ENCODE peak calls at places on chromosomes 13 and 19, in seven cellular contexts. C, P, E, L, H, Y and O are unnamed samples.

GRCh38 chr13:96011291-96011875 is 41.8 kb downstream of the UGGT2 start:
- DNase-seq in C (no peak), P (peak; percentile 24), E (no peak), L (no peak), H (no peak), Y (peak; percentile 20), O (no peak)

GRCh38 chr19:42250666-42251531 is 4.0 kb downstream of the ERF start:
- DNase-seq in C (no peak), P (peak; percentile 67), E (no peak), L (no peak), H (no peak), Y (no peak), O (no peak)

GRCh38 chr19:38543807-38544568 is 73.8 kb downstream of the MAP4K1 start:
- DNase-seq in C (peak; percentile 77), P (peak; percentile 85), E (no peak), L (peak; percentile 93), H (no peak), Y (peak; percentile 81), O (peak; percentile 72)

GRCh38 chr19:39251081-39251480 is 2.4 kb upstream of the IFNL4 start:
- DNase-seq in C (no peak), P (no peak), E (no peak), L (no peak), H (no peak), Y (no peak), O (no peak)

GRCh38 chr19:48798937-48799336 is 11.9 kb downstream of the BCAT2 start:
- DNase-seq in C (no peak), P (peak; percentile 44), E (peak; percentile 51), L (no peak), H (peak; percentile 65), Y (no peak), O (peak; percentile 77)

GRCh38 chr13:97261254-97262015 is 39.3 kb downstream of the MBNL2 start:
- DNase-seq in C (no peak), P (no peak), E (no peak), L (no peak), H (no peak), Y (no peak), O (no peak)

GRCh38 chr19:30664358-30665058 is 292.3 kb downstream of the ZNF536 start:
- DNase-seq in C (peak; percentile 77), P (no peak), E (peak; percentile 76), L (peak; percentile 30), H (no peak), Y (no peak), O (peak; percentile 83)

GRCh38 chr13:74027161-74027779 is 106.9 kb downstream of the KLF12 start:
- DNase-seq in C (no peak), P (no peak), E (no peak), L (no peak), H (no peak), Y (no peak), O (no peak)

GRCh38 chr13:23359882-23360281 is 73.6 kb downstream of the SACS start:
- DNase-seq in C (no peak), P (no peak), E (no peak), L (no peak), H (no peak), Y (no peak), O (no peak)

GRCh38 chr19:34645551-34645950 is 31.4 kb downstream of the SCGB2B2 start:
- DNase-seq in C (no peak), P (no peak), E (no peak), L (no peak), H (no peak), Y (no peak), O (no peak)

GRCh38 chr19:35040826-35041547 is 534 bp upstream of the HPN start:
- DNase-seq in C (peak; percentile 89), P (no peak), E (peak; percentile 70), L (no peak), H (peak; percentile 86), Y (no peak), O (peak; percentile 93)

GRCh38 chr19:52742516-52742915 is 7.7 kb upstream of the ZNF611 start:
- DNase-seq in C (no peak), P (peak; percentile 5), E (no peak), L (no peak), H (no peak), Y (no peak), O (no peak)

DNA sequence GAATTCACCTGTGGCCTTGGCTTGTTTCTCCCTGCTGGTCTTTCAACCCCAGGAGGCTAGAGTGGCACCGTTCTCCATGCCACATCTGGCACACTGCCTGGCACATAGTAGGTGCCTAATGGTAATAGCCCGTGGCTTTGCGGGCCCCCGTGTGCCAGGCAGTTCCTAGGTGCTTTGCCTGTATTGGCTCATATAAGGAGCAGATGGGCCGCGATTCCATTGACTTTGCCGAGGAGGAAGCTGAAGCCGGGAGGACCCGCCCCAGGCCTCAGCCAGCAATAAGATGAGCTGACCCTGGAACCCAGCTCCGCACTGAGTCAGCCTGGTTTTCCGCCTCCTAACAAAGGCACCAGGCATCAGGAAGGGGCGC is 807 bp downstream of the PGLYRP1 start:
- DNase-seq in C (no peak), P (no peak), E (no peak), L (no peak), H (no peak), Y (no peak), O (no peak)
- TF ChIP-seq EZH2 in C (no peak), P (no peak), E (no peak), L (no peak), H (no peak), Y (no peak), O (no peak)

GRCh38 chr19:53908106-53908932 is 759 bp upstream of the CACNG7 start:
- DNase-seq in C (peak; percentile 49), P (peak; percentile 51), E (peak; percentile 88), L (peak; percentile 21), H (peak; percentile 94), Y (peak; percentile 21), O (peak; percentile 95)
- TF ChIP-seq EZH2 in C (no peak), P (peak; percentile 45), E (peak; percentile 24), L (no peak), H (no peak), Y (peak; percentile 90), O (no peak)

GRCh38 chr19:16248380-16249023 is 50.8 kb downstream of the AP1M1 start:
- DNase-seq in C (no peak), P (no peak), E (no peak), L (no peak), H (no peak), Y (no peak), O (no peak)
- TF ChIP-seq EZH2 in C (no peak), P (no peak), E (no peak), L (no peak), H (no peak), Y (no peak), O (no peak)

GRCh38 chr13:80989770-80990169 is 648.8 kb upstream of the SPRY2 start:
- DNase-seq in C (no peak), P (peak; percentile 25), E (no peak), L (no peak), H (no peak), Y (peak; percentile 2), O (no peak)

GRCh38 chr13:80989241-80989640 is 648.3 kb upstream of the SPRY2 start:
- DNase-seq in C (no peak), P (no peak), E (no peak), L (no peak), H (no peak), Y (no peak), O (no peak)

GRCh38 chr13:80988752-80989151 is 647.8 kb upstream of the SPRY2 start:
- DNase-seq in C (no peak), P (no peak), E (peak; percentile 65), L (no peak), H (no peak), Y (no peak), O (no peak)
- TF ChIP-seq EZH2 in C (no peak), P (no peak), E (no peak), L (no peak), H (no peak), Y (no peak), O (no peak)

GRCh38 chr19:15748239-15748638 is 10.5 kb downstream of the OR10H3 start:
- DNase-seq in C (no peak), P (no peak), E (no peak), L (no peak), H (no peak), Y (no peak), O (no peak)
- TF ChIP-seq EZH2 in C (no peak), P (no peak), E (no peak), L (no peak), H (no peak), Y (no peak), O (no peak)